ENCODE peak calls at places on chromosomes 3 and 15, in four cellular contexts. X is AG09309, B is cardiac muscle cell, L is body of pancreas. F is an unnamed sample.

GRCh38 chr3:125647318-125648014 is 52.2 kb upstream of the OSBPL11 start:
- DNase-seq in X (no peak), B (no peak), L (no peak), F (no peak)

GRCh38 chr3:172300187-172300586 is 148.1 kb downstream of the GHSR start:
- DNase-seq in L (no peak), B (no peak), X (no peak), F (no peak)

GRCh38 chr3:72361990-72362389 is 486.3 kb downstream of the SHQ1 start:
- DNase-seq in L (no peak), X (no peak), B (no peak), F (no peak)

GRCh38 chr3:107884719-107885460 is 205.9 kb downstream of the CD47 start:
- DNase-seq in B (peak; percentile 75), L (peak; percentile 11), X (peak; percentile 76), F (peak; percentile 80)

GRCh38 chr3:183818706-183819624 is 6.4 kb downstream of the MAP6D1 start:
- DNase-seq in L (no peak), X (no peak), B (no peak), F (no peak)

GRCh38 chr15:42456971-42457370 is 34.0 kb downstream of the ZNF106 start:
- DNase-seq in B (peak; percentile 45), X (no peak), L (no peak), F (peak; percentile 36)

GRCh38 chr3:142987080-142987700 is 14.2 kb upstream of the U2SURP start:
- DNase-seq in X (no peak), B (peak; percentile 65), L (no peak), F (peak; percentile 69)

GRCh38 chr3:194346621-194347020 is 4.5 kb downstream of the CPN2 start:
- DNase-seq in B (no peak), X (no peak), L (no peak), F (no peak)

GRCh38 chr15:45457641-45458539 is 64.7 kb downstream of the SLC30A4 start:
- DNase-seq in X (peak; percentile 32), L (peak; percentile 87), B (peak; percentile 84), F (peak; percentile 86)

GRCh38 chr3:13007251-13007941 is 65.8 kb downstream of the IQSEC1 start:
- DNase-seq in B (no peak), X (no peak), L (no peak), F (no peak)

GRCh38 chr3:138675393-138675792 is 66.8 kb downstream of the FAIM start:
- DNase-seq in X (no peak), L (no peak), B (peak; percentile 24), F (peak; percentile 35)

GRCh38 chr3:126128504-126129407 is 44.8 kb upstream of the SLC41A3 start:
- DNase-seq in B (no peak), L (no peak), X (no peak), F (no peak)

GRCh38 chr15:71437919-71438318 is 322.6 kb downstream of the THSD4 start:
- DNase-seq in B (no peak), X (no peak), L (no peak), F (no peak)

GRCh38 chr15:51692154-51692553 is 10.9 kb downstream of the SCG3 start:
- DNase-seq in L (no peak), X (no peak), B (no peak), F (no peak)

GRCh38 chr15:34122771-34123183 is 20.9 kb downstream of the PGBD4 start:
- DNase-seq in X (peak; percentile 70), B (peak; percentile 87), L (no peak), F (peak; percentile 91)

GRCh38 chr3:52851348-52851747 is 16.5 kb upstream of the MUSTN1 start:
- DNase-seq in B (peak; percentile 56), L (peak; percentile 44), X (no peak), F (peak; percentile 56)

GRCh38 chr3:49779378-49780079 is 6.8 kb downstream of the IP6K1 start:
- DNase-seq in L (no peak), X (no peak), B (no peak), F (no peak)

GRCh38 chr3:139353920-139354556 is 10.2 kb downstream of the MRPS22 start:
- DNase-seq in X (no peak), L (peak; percentile 65), B (peak; percentile 75), F (peak; percentile 75)

GRCh38 chr3:58507356-58508062 is 15.6 kb downstream of the KCTD6 start:
- DNase-seq in X (no peak), B (no peak), L (no peak), F (no peak)

GRCh38 chr3:58502832-58503231 is 10.9 kb downstream of the KCTD6 start:
- DNase-seq in L (no peak), X (no peak), B (no peak), F (no peak)

GRCh38 chr3:58508437-58508836 is 16.5 kb downstream of the KCTD6 start:
- DNase-seq in X (no peak), B (no peak), L (no peak), F (no peak)
- H3K4me3 ChIP-seq in X (no peak overlapping the region), B (no peak overlapping the region), L (no peak overlapping the region), F (no peak overlapping the region)

GRCh38 chr3:59079962-59080361 is 30.1 kb upstream of the CFAP20DC start:
- DNase-seq in B (no peak), X (no peak), L (no peak), F (no peak)
- TF ChIP-seq CTCF in B (no peak), X (no peak), L (no peak), F (no peak)

GRCh38 chr3:62951037-62951613 is 75.9 kb upstream of the CADPS start:
- DNase-seq in X (no peak), L (no peak), B (no peak), F (no peak)
- H3K4me3 ChIP-seq in X (no peak overlapping the region), L (no peak overlapping the region), B (no peak overlapping the region), F (no peak overlapping the region)

DNA sequence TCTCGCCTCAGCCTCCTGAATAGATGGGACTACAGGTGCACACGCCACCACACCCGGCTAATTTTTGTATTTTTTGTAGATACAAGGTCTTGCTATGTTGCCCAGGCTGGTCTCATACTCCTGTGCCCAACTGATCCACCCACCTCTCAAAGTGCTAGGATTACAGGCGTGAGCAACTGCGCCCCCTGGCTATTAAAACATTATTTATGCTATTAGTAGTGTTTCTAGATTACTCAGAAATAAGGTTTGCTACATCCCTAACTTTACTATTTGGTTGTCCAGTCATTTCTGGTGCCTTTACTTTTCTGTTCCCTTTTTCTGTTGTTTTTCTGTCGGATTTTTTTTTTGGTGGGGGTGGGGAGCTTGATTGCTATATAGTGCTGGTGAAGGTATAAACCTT is 393.6 kb upstream of the TPM1 start:
- DNase-seq in L (peak; percentile 21), X (no peak), B (peak; percentile 40), F (peak; percentile 31)
- TF ChIP-seq CTCF in L (peak; percentile 49), X (no peak), B (peak; percentile 31), F (peak; percentile 29)

GRCh38 chr15:82571722-82572222 is 31.5 kb upstream of the RPS17 start:
- DNase-seq in B (peak; percentile 82), X (peak; percentile 45), L (peak; percentile 51), F (peak; percentile 59)
- H3K4me3 ChIP-seq in B (peak overlapping the region; percentile 4), X (peak overlapping the region; percentile 53), L (no peak overlapping the region), F (peak overlapping the region; percentile 38)

GRCh38 chr15:89826671-89827655 is 12.3 kb upstream of the ANPEP start:
- DNase-seq in X (no peak), L (peak; percentile 46), B (no peak), F (no peak)

GRCh38 chr15:89827821-89828220 is 13.2 kb upstream of the ANPEP start:
- DNase-seq in X (no peak), L (peak; percentile 53), B (no peak), F (no peak)

GRCh38 chr15:89829161-89829560 is 14.5 kb upstream of the ANPEP start:
- DNase-seq in X (no peak), B (no peak), L (no peak), F (no peak)

GRCh38 chr15:89829616-89830440 is 15.2 kb upstream of the ANPEP start:
- DNase-seq in B (no peak), L (no peak), X (no peak), F (no peak)

GRCh38 chr15:89828324-89829145 is 13.9 kb upstream of the ANPEP start:
- DNase-seq in B (peak; percentile 74), X (no peak), L (peak; percentile 61), F (peak; percentile 47)
- TF ChIP-seq CTCF in B (no peak), X (no peak), L (no peak), F (no peak)

DNA sequence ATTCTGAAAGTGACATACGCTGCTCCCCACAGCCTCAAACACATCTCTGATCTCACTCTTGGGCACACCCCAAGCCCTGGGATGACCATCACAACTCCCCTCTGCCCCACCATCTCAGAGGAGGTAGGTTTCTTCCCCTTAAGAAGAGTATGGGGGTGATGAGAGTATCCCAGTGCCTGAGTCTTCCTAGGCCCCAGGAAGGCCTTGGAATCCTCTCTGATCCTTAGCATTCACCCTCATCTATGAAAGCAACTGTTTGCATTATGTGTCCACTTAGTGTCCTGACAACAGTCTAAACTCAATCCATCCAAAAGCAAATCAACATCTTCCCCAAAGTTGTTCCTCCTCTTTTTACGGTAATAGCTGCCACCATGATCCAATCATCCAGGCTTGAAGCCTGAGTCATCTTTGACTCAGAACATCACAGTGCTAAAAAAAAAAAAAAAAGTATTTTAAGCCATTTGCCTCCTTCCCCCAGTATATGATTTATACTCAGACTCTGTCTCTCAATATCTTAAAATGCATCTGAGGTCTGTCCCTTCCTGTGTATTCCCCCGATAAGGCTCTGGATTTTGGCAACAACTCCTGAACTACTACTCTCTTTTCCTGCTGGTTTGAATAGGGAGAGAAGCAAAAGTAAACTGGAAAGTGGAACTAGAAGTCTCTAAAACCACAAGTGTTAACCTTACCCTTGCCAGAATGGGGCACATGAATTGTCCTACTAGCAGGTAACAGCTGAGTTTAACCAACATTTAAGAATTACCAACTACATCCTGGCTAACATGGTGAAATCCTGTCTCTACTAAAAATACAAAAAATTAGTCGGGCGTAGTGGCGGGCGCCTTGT is 22.5 kb downstream of the POPDC2 start:
- DNase-seq in X (peak; percentile 84), L (no peak), B (peak; percentile 78), F (peak; percentile 88)
- H3K4me3 ChIP-seq in X (no peak overlapping the region), L (no peak overlapping the region), B (no peak overlapping the region), F (no peak overlapping the region)

GRCh38 chr15:69663441-69663840 is 210.8 kb downstream of the RPLP1 start:
- DNase-seq in L (no peak), X (no peak), B (no peak), F (no peak)
- TF ChIP-seq CTCF in L (no peak), X (no peak), B (no peak), F (no peak)

GRCh38 chr15:100131321-100132224 is 210.2 kb downstream of the ADAMTS17 start:
- DNase-seq in X (no peak), B (peak; percentile 75), L (peak; percentile 55), F (peak; percentile 55)
- H3K4me3 ChIP-seq in X (no peak overlapping the region), B (no peak overlapping the region), L (no peak overlapping the region), F (peak overlapping the region; percentile 47)

GRCh38 chr3:170222647-170223541 is 670 bp downstream of the PRKCI start:
- DNase-seq in L (peak; percentile 33), X (no peak), B (peak; percentile 20), F (peak; percentile 23)
- TF ChIP-seq CTCF in L (peak; percentile 16), X (no peak), B (no peak), F (peak; percentile 12)

F was measured in fibroblast of pulmonary artery.